ENCODE peak calls at places on chromosomes 16 and 17, in nine cellular contexts. M is amniotic epithelial cell, U is DND-41, L is fibroblast of the conjunctiva, E is aorta, T is HTR-8/SVneo, Y is ovary, Z is kidney epithelial cell, X is A549. H is an unnamed sample.

GRCh38 chr16:84844049-84844350 is 24.2 kb downstream of the CRISPLD2 start:
- DNase-seq in X (no peak), Y (no peak), U (no peak), E (no peak), M (no peak), T (no peak), L (no peak), Z (no peak), H (no peak)

GRCh38 chr17:42131971-42132370 is 9.4 kb downstream of the HSPB9 start:
- DNase-seq in L (no peak), E (no peak), Z (no peak), M (peak), X (no peak), U (no peak), Y (no peak), T (no peak), H (no peak)

GRCh38 chr17:67474081-67474661 is 97.1 kb downstream of the PITPNC1 start:
- DNase-seq in E (no peak), M (no peak), T (no peak), X (no peak), L (no peak), Y (peak), Z (no peak), U (no peak), H (peak)

GRCh38 chr17:35312790-35313711 is 60.4 kb downstream of the SLFN11 start:
- DNase-seq in E (peak), M (peak), T (peak), Z (peak), U (peak), Y (peak), L (peak), X (peak), H (peak)

GRCh38 chr17:17698869-17699351 is 17.7 kb downstream of the RAI1 start:
- DNase-seq in X (no peak), M (peak), Y (no peak), L (no peak), U (no peak), E (no peak), T (no peak), Z (no peak), H (no peak)

GRCh38 chr17:78154903-78155811 is 9.0 kb downstream of the C17orf99 start:
- DNase-seq in U (no peak), L (no peak), E (no peak), X (no peak), Z (no peak), Y (no peak), M (no peak), T (no peak), H (no peak)

GRCh38 chr17:28324776-28325175 is 5.8 kb downstream of the TMEM97 start:
- DNase-seq in Y (no peak), M (no peak), U (no peak), T (no peak), X (no peak), E (no peak), L (no peak), Z (no peak), H (peak)

GRCh38 chr17:8408371-8408770 is 10.7 kb upstream of the RNF222 start:
- DNase-seq in M (no peak), Z (no peak), X (peak), L (no peak), Y (no peak), U (no peak), E (no peak), T (no peak), H (no peak)

GRCh38 chr17:32323784-32324590 is 18.0 kb downstream of the C17orf75 start:
- DNase-seq in E (no peak), Y (no peak), T (no peak), X (no peak), M (no peak), Z (no peak), U (no peak), L (no peak), H (no peak)

GRCh38 chr16:67167588-67167987 is 2.8 kb upstream of the NOL3 start:
- DNase-seq in U (no peak), T (no peak), Y (no peak), Z (no peak), E (no peak), X (no peak), M (no peak), L (no peak), H (no peak)

GRCh38 chr16:65185379-65185778 is 63.5 kb upstream of the CDH11 start:
- DNase-seq in Z (no peak), E (no peak), U (no peak), T (no peak), X (no peak), M (no peak), Y (no peak), L (no peak), H (no peak)

GRCh38 chr16:3645108-3645503 is 9.4 kb upstream of the DNASE1 start:
- DNase-seq in E (no peak), M (no peak), Z (no peak), U (no peak), T (no peak), L (no peak), X (no peak), Y (no peak), H (no peak)

GRCh38 chr17:72974605-72975232 is 117.8 kb downstream of the SLC39A11 start:
- DNase-seq in M (peak), T (no peak), X (peak), Z (no peak), L (no peak), Y (no peak), E (no peak), U (no peak), H (no peak)

GRCh38 chr17:40023590-40024292 is 8.5 kb downstream of the CSF3 start:
- DNase-seq in M (no peak), T (no peak), Z (no peak), Y (peak), U (no peak), L (no peak), X (no peak), E (no peak), H (no peak)

GRCh38 chr16:31869511-31870201 is 4.0 kb upstream of the ZNF267 start:
- DNase-seq in L (no peak), X (no peak), T (peak), M (peak), E (peak), U (peak), Y (no peak), Z (peak), H (peak)

GRCh38 chr16:58449768-58450167 is 50.2 kb upstream of the NDRG4 start:
- DNase-seq in M (peak), X (no peak), L (no peak), T (no peak), E (no peak), U (peak), Z (no peak), Y (no peak), H (peak)

GRCh38 chr16:80437707-80438106 is 103.1 kb upstream of the DYNLRB2 start:
- DNase-seq in E (no peak), Y (no peak), L (no peak), X (no peak), U (no peak), Z (no peak), M (no peak), T (no peak), H (no peak)

GRCh38 chr16:77660311-77660710 is 62.0 kb upstream of the NUDT7 start:
- DNase-seq in L (peak), U (no peak), T (peak), M (peak), X (peak), E (no peak), Z (peak), Y (no peak), H (peak)

GRCh38 chr16:48117217-48118105 is 38.3 kb downstream of the ABCC12 start:
- DNase-seq in M (peak), T (peak), Z (no peak), Y (no peak), U (peak), L (peak), X (peak), E (no peak), H (peak)

GRCh38 chr17:61331178-61331577 is 68.5 kb upstream of the TBX2 start:
- DNase-seq in M (no peak), E (no peak), T (no peak), U (no peak), X (no peak), L (no peak), Y (peak), Z (no peak), H (no peak)

GRCh38 chr17:81427446-81428120 is 32.3 kb downstream of the BAHCC1 start:
- DNase-seq in Z (no peak), U (peak), Y (no peak), T (no peak), X (no peak), E (peak), M (no peak), L (no peak), H (no peak)

GRCh38 chr17:82791532-82791931 is 39.7 kb downstream of the TBCD start:
- DNase-seq in L (peak), T (peak), Y (no peak), E (no peak), Z (peak), U (no peak), X (no peak), M (peak), H (no peak)

GRCh38 chr16:56330476-56330875 is 94.9 kb downstream of the AMFR start:
- DNase-seq in L (no peak), M (no peak), Y (no peak), U (no peak), E (no peak), X (no peak), T (no peak), Z (no peak), H (no peak)

GRCh38 chr17:31413871-31414589 is 22.6 kb downstream of the RAB11FIP4 start:
- DNase-seq in M (peak), L (no peak), Y (no peak), E (peak), Z (no peak), U (no peak), X (no peak), T (no peak), H (peak)

H was measured in NB4.